ENCODE peak calls at places on chromosomes 16 and 17, in ten cellular contexts. R is tibial nerve; F is activated CD8-positive, alpha-beta T cell treated with anti-CD3 and anti-CD28 coated beads for 36 hours; P is lower lobe of right lung; I is heart left ventricle; N is transverse colon; S is GM13977; O is mucosa of descending colon; Y is colonic mucosa; V is PC-3. Q is an unnamed sample.

GRCh38 chr16:66889622-66890021 is 9.3 kb downstream of the PDP2 start:
- DNase-seq in S (no peak), R (no peak), Y (no peak), N (no peak), I (no peak), F (no peak), V (no peak), P (no peak), O (no peak), Q (no peak)

GRCh38 chr16:82002831-82003230 is 8.4 kb downstream of the SDR42E1 start:
- DNase-seq in F (no peak), Y (no peak), O (no peak), P (no peak), V (no peak), I (no peak), S (no peak), N (no peak), R (no peak), Q (no peak)

GRCh38 chr16:75235721-75236193 is 15.7 kb downstream of the BCAR1 start:
- DNase-seq in V (no peak), P (peak; percentile 47), Y (peak; percentile 19), F (no peak), O (no peak), I (no peak), N (no peak), S (no peak), R (no peak), Q (no peak)

GRCh38 chr16:48542020-48542473 is 67.9 kb downstream of the N4BP1 start:
- DNase-seq in F (peak; percentile 52), I (peak; percentile 62), N (peak; percentile 48), O (peak; percentile 63), R (peak; percentile 47), S (no peak), V (peak; percentile 37), Y (peak; percentile 57), P (peak; percentile 75), Q (peak; percentile 83)

GRCh38 chr16:67865318-67865717 is 7.5 kb upstream of the EDC4 start:
- DNase-seq in I (no peak), O (peak; percentile 36), V (peak; percentile 45), P (no peak), R (no peak), F (peak; percentile 30), S (no peak), Y (no peak), N (peak; percentile 27), Q (no peak)

GRCh38 chr16:79651363-79651762 is 50.8 kb upstream of the MAF start:
- DNase-seq in O (peak; percentile 38), I (peak; percentile 63), Y (peak; percentile 52), F (no peak), V (no peak), R (peak; percentile 35), S (no peak), N (peak; percentile 27), P (no peak), Q (no peak)

GRCh38 chr17:28404812-28405570 is 1.0 kb downstream of the SLC46A1 start:
- DNase-seq in F (no peak), P (peak; percentile 48), V (no peak), O (no peak), S (no peak), I (no peak), N (no peak), R (no peak), Y (no peak), Q (no peak)

GRCh38 chr16:77234611-77235010 is 35.4 kb downstream of the SYCE1L start:
- DNase-seq in R (no peak), S (no peak), N (no peak), Y (no peak), V (peak; percentile 41), I (no peak), P (no peak), F (no peak), O (no peak), Q (no peak)

GRCh38 chr17:13576661-13577526 is 24.8 kb downstream of the HS3ST3A1 start:
- DNase-seq in O (no peak), I (no peak), N (no peak), F (no peak), Y (no peak), R (no peak), P (no peak), V (peak; percentile 50), S (no peak), Q (no peak)

GRCh38 chr17:6627019-6627418 is 13.5 kb downstream of the KIAA0753 start:
- DNase-seq in Y (no peak), F (no peak), R (no peak), S (no peak), I (no peak), V (peak; percentile 46), P (no peak), N (no peak), O (no peak), Q (no peak)

GRCh38 chr16:53915452-53916160 is 211.7 kb downstream of the FTO start:
- DNase-seq in I (no peak), F (no peak), P (no peak), R (no peak), S (no peak), N (no peak), V (no peak), Y (no peak), O (no peak), Q (no peak)

GRCh38 chr17:30113213-30113612 is 3.4 kb upstream of the NSRP1 start:
- DNase-seq in N (peak; percentile 79), O (peak; percentile 80), I (no peak), P (no peak), F (peak; percentile 53), V (peak; percentile 96), S (no peak), Y (peak; percentile 85), R (no peak), Q (no peak)

GRCh38 chr17:40615295-40615988 is 32.2 kb downstream of the SMARCE1 start:
- DNase-seq in I (peak; percentile 39), Y (peak; percentile 63), V (peak; percentile 74), O (peak; percentile 56), R (no peak), P (no peak), S (peak; percentile 77), N (peak; percentile 59), F (peak; percentile 58), Q (peak; percentile 71)

GRCh38 chr16:49352923-49353322 is 20.7 kb upstream of the C16orf78 start:
- DNase-seq in R (no peak), S (no peak), V (peak; percentile 4), I (no peak), Y (no peak), P (no peak), O (no peak), F (no peak), N (no peak), Q (no peak)

GRCh38 chr16:11205065-11205699 is 50.8 kb downstream of the SOCS1 start:
- DNase-seq in I (no peak), Y (no peak), N (no peak), F (no peak), P (no peak), R (no peak), V (no peak), O (no peak), S (no peak), Q (no peak)

DNA sequence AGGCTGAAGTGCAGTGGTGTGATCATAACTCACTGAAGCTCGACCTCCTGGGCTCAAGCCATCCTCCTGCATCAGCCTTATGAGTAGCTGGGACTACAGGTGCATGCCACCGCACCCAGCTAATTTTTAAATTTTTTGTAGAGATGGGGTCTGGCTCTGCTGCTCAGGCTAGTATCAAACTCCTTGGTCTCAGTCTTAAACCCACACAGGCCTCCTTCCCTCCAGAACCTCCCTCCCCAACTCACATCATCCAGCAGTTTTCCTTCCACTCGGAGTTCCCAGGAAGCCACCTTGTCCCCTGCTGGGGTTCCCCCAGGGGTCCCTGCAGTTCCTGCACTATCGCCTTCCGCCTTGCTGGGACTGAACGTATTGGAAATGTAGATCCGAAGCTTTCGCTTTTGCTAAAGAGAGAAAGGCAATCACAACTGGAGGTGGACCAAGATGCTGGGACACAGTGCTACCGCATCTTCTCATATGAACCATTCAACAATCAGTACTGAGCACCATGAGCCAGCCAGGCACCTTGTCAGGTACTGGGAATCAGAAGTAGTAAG is 7.2 kb downstream of the SMARCD2 start:
- DNase-seq in S (no peak), I (no peak), N (no peak), R (no peak), V (no peak), P (no peak), Y (no peak), O (no peak), F (no peak), Q (no peak)
- TF ChIP-seq CTCF in S (no peak), I (no peak), N (no peak), R (no peak), V (no peak), P (no peak), Y (no peak), O (no peak), F (no peak), Q (no peak)

GRCh38 chr17:74566132-74566753 is 1.1 kb downstream of the CD300H start:
- DNase-seq in F (peak; percentile 62), P (no peak), V (peak; percentile 64), O (peak; percentile 64), Y (peak; percentile 35), S (peak; percentile 50), N (peak; percentile 39), I (peak; percentile 43), R (no peak), Q (no peak)
- TF ChIP-seq CTCF in F (peak; percentile 65), P (peak; percentile 45), V (peak; percentile 90), O (no peak), Y (peak; percentile 48), S (peak; percentile 87), N (peak; percentile 35), I (peak; percentile 48), R (peak; percentile 19), Q (peak; percentile 50)

DNA sequence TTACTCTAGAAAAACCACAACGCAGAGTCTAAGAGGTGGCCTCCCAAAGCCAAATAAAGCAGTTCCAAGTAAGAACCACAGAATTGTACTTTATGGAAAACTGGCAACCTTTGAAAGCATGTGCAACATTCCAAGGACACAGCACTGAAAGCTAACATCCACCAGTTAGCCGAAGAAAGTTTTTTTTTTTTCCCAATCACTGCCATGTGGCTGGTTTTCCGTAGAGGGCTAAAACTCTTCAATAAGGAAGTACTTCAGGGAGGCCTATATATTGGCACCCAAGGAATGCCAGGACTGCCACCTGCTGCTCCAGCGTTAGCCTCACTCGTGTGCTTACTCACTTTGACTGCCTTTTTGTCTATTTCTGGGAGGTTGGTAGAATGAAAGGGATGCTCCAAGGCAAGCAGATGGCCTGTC is 25.2 kb downstream of the CEP95 start:
- DNase-seq in F (no peak), I (no peak), O (no peak), S (no peak), P (no peak), N (no peak), Y (no peak), R (no peak), V (peak; percentile 34), Q (no peak)
- TF ChIP-seq CTCF in F (no peak), I (no peak), O (no peak), S (no peak), P (no peak), N (no peak), Y (no peak), R (no peak), V (no peak), Q (no peak)

DNA sequence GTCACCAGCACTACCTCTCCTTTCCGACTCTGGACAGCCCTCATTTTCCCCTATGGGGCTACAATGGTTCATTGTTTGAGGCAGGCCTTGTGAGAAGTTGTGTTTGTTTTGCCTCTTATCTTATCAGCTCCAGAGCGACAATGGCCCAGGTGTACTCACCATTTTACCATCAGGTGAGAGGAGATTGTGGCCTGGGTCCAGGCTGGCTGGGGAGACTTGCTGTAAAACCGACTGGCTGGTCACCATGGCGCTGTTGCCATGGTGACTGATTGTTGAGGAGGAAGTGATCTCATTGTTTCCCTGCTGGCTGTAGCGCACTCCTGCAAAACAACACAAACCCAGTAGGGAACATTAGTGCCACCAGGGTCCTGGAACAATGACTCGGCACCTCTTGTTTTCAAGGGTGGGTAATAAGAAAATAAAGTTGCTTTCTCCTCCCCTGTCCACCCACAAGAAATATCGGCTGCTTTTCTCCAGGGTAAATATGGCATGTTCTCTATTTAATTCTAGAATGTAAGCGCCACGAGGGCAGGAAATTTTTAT is 34.4 kb downstream of the HNF1B start:
- DNase-seq in N (peak; percentile 94), S (no peak), O (peak; percentile 97), Y (peak; percentile 96), F (peak; percentile 14), I (no peak), P (peak; percentile 89), R (no peak), V (peak; percentile 10), Q (no peak)
- TF ChIP-seq CTCF in N (no peak), S (no peak), O (no peak), Y (no peak), F (no peak), I (no peak), P (no peak), R (no peak), V (no peak), Q (no peak)

Q was measured in osteocyte.